ENCODE peak calls at places on chromosome 2, in six cellular contexts. One of them, this sample, is unnamed.

GRCh38 chr2:170723446-170723958 is 8.4 kb downstream of the SP5 start:
- DNase-seq in fibroblast of lung: peak; percentile 40
- DNase-seq in CD4-positive, alpha-beta T cell: no peak
- DNase-seq in activated T-cell treated with anti-CD3 and anti-CD28 coated beads, Interleukin-2, amount 50 U/mL, for 1 hour: no peak
- DNase-seq in left lung: no peak
- DNase-seq in stomach: no peak
- DNase-seq in this sample: no peak

GRCh38 chr2:102310964-102311640 is at the start of gene IL1RL1:
- DNase-seq in CD4-positive, alpha-beta T cell: no peak
- DNase-seq in left lung: no peak
- DNase-seq in fibroblast of lung: no peak
- DNase-seq in stomach: no peak
- DNase-seq in activated T-cell treated with anti-CD3 and anti-CD28 coated beads, Interleukin-2, amount 50 U/mL, for 1 hour: no peak
- DNase-seq in this sample: no peak

GRCh38 chr2:144510206-144510991 is 9.5 kb downstream of the ZEB2 start:
- DNase-seq in CD4-positive, alpha-beta T cell: no peak
- DNase-seq in stomach: no peak
- DNase-seq in fibroblast of lung: peak; percentile 93
- DNase-seq in activated T-cell treated with anti-CD3 and anti-CD28 coated beads, Interleukin-2, amount 50 U/mL, for 1 hour: no peak
- DNase-seq in left lung: no peak
- DNase-seq in this sample: peak; percentile 96

GRCh38 chr2:37827911-37828411 is 97.1 kb upstream of the RMDN2 start:
- DNase-seq in stomach: no peak
- DNase-seq in activated T-cell treated with anti-CD3 and anti-CD28 coated beads, Interleukin-2, amount 50 U/mL, for 1 hour: no peak
- DNase-seq in left lung: no peak
- DNase-seq in fibroblast of lung: peak; percentile 90
- DNase-seq in CD4-positive, alpha-beta T cell: no peak
- DNase-seq in this sample: peak; percentile 65

GRCh38 chr2:238425979-238426567 is 654 bp upstream of the ASB1 start:
- DNase-seq in activated T-cell treated with anti-CD3 and anti-CD28 coated beads, Interleukin-2, amount 50 U/mL, for 1 hour: no peak
- DNase-seq in fibroblast of lung: peak; percentile 92
- DNase-seq in stomach: peak; percentile 25
- DNase-seq in CD4-positive, alpha-beta T cell: no peak
- DNase-seq in left lung: peak; percentile 40
- DNase-seq in this sample: no peak

GRCh38 chr2:170597705-170598420 is 117.3 kb upstream of the SP5 start:
- DNase-seq in left lung: no peak
- DNase-seq in fibroblast of lung: no peak
- DNase-seq in stomach: no peak
- DNase-seq in CD4-positive, alpha-beta T cell: no peak
- DNase-seq in activated T-cell treated with anti-CD3 and anti-CD28 coated beads, Interleukin-2, amount 50 U/mL, for 1 hour: no peak
- DNase-seq in this sample: no peak

GRCh38 chr2:97355887-97356286 is 233.8 kb downstream of the ANKRD36B start:
- DNase-seq in fibroblast of lung: no peak
- DNase-seq in left lung: no peak
- DNase-seq in activated T-cell treated with anti-CD3 and anti-CD28 coated beads, Interleukin-2, amount 50 U/mL, for 1 hour: no peak
- DNase-seq in CD4-positive, alpha-beta T cell: no peak
- DNase-seq in stomach: no peak
- DNase-seq in this sample: no peak

GRCh38 chr2:227817940-227818568 is 4.4 kb downstream of the CCL20 start:
- DNase-seq in activated T-cell treated with anti-CD3 and anti-CD28 coated beads, Interleukin-2, amount 50 U/mL, for 1 hour: peak; percentile 41
- DNase-seq in CD4-positive, alpha-beta T cell: peak; percentile 48
- DNase-seq in stomach: peak; percentile 90
- DNase-seq in fibroblast of lung: peak; percentile 100
- DNase-seq in left lung: peak; percentile 92
- DNase-seq in this sample: peak; percentile 92

GRCh38 chr2:160407393-160408204 is 86.0 kb downstream of the RBMS1 start:
- DNase-seq in activated T-cell treated with anti-CD3 and anti-CD28 coated beads, Interleukin-2, amount 50 U/mL, for 1 hour: peak; percentile 79
- DNase-seq in left lung: peak; percentile 59
- DNase-seq in fibroblast of lung: peak; percentile 72
- DNase-seq in stomach: peak; percentile 53
- DNase-seq in CD4-positive, alpha-beta T cell: peak; percentile 54
- DNase-seq in this sample: no peak

This sample was measured in foreskin melanocyte.